ENCODE peak calls at places on chromosomes 16 and 17, in six cellular contexts. L is SK-N-SH, H is A549, U is ovary, Z is tibial nerve, O is HepG2. D is an unnamed sample.

GRCh38 chr17:512926-513325 is 160.3 kb upstream of the RPH3AL start:
- DNase-seq in L (peak; percentile 77), Z (no peak), O (no peak), H (no peak), U (no peak), D (no peak)

GRCh38 chr17:75088902-75089417 is 1.2 kb downstream of the SLC16A5 start:
- DNase-seq in Z (no peak), U (no peak), L (no peak), O (peak; percentile 57), H (peak; percentile 79), D (peak; percentile 50)

GRCh38 chr16:17260271-17260849 is 210.4 kb downstream of the XYLT1 start:
- DNase-seq in O (no peak), L (no peak), U (no peak), Z (no peak), H (no peak), D (no peak)

GRCh38 chr17:48456584-48456983 is 26.6 kb upstream of the SKAP1 start:
- DNase-seq in Z (no peak), O (no peak), U (no peak), L (no peak), H (peak; percentile 35), D (no peak)

GRCh38 chr17:45020354-45021138 is 30.9 kb downstream of the DCAKD start:
- DNase-seq in H (no peak), L (no peak), Z (peak; percentile 15), O (no peak), U (peak; percentile 57), D (peak; percentile 34)

GRCh38 chr16:11057696-11058345 is 113.5 kb downstream of the CLEC16A start:
- DNase-seq in H (no peak), L (no peak), Z (no peak), U (no peak), O (no peak), D (no peak)

GRCh38 chr16:53775821-53776431 is 72.0 kb downstream of the FTO start:
- DNase-seq in U (no peak), H (peak; percentile 88), O (peak; percentile 80), Z (peak; percentile 45), L (no peak), D (peak; percentile 44)

GRCh38 chr17:50053654-50053960 is 2.3 kb upstream of the ITGA3 start:
- DNase-seq in U (no peak), L (no peak), H (no peak), Z (no peak), O (no peak), D (no peak)

GRCh38 chr17:51610834-51611233 is 350.5 kb downstream of the UTP18 start:
- DNase-seq in U (no peak), O (no peak), H (no peak), L (no peak), Z (no peak), D (no peak)

GRCh38 chr17:50603340-50603739 is 31.3 kb upstream of the ABCC3 start:
- DNase-seq in H (peak; percentile 37), Z (no peak), O (peak; percentile 35), U (no peak), L (peak; percentile 76), D (no peak)

GRCh38 chr16:66457888-66458287 is 30.8 kb downstream of the BEAN1 start:
- DNase-seq in U (no peak), Z (no peak), O (no peak), L (no peak), H (peak; percentile 20), D (no peak)

GRCh38 chr16:74862743-74863244 is 88.2 kb upstream of the FA2H start:
- DNase-seq in H (peak; percentile 63), L (peak; percentile 71), U (no peak), O (peak; percentile 66), Z (peak; percentile 9), D (no peak)

GRCh38 chr16:84228321-84228838 is 11.4 kb downstream of the KCNG4 start:
- DNase-seq in H (peak; percentile 79), O (peak; percentile 19), L (peak; percentile 50), U (peak; percentile 81), Z (peak; percentile 78), D (peak; percentile 15)

GRCh38 chr16:82544378-82544777 is 82.4 kb upstream of the CDH13 start:
- DNase-seq in O (no peak), U (no peak), L (no peak), Z (no peak), H (no peak), D (no peak)

GRCh38 chr16:14264560-14264959 is 193.4 kb downstream of the MRTFB start:
- DNase-seq in U (no peak), H (no peak), Z (no peak), O (no peak), L (no peak), D (no peak)

GRCh38 chr17:74729866-74730265 is 7.2 kb upstream of the RAB37 start:
- DNase-seq in Z (no peak), H (no peak), O (no peak), U (no peak), L (no peak), D (no peak)

GRCh38 chr17:41324180-41325075 is 8.9 kb upstream of the KRTAP17-1 start:
- DNase-seq in Z (no peak), L (no peak), H (peak; percentile 48), U (no peak), O (peak; percentile 18), D (peak; percentile 27)

GRCh38 chr17:49707246-49707607 is 537 bp downstream of the SLC35B1 start:
- DNase-seq in Z (no peak), O (no peak), H (no peak), L (no peak), U (no peak), D (no peak)

GRCh38 chr16:82636485-82636884 is 9.7 kb downstream of the CDH13 start:
- DNase-seq in U (no peak), Z (no peak), H (no peak), L (no peak), O (no peak), D (no peak)

GRCh38 chr16:71780521-71781089 is 28.0 kb downstream of the AP1G1 start:
- DNase-seq in U (no peak), Z (no peak), L (no peak), O (no peak), H (no peak), D (no peak)
- TF ChIP-seq CTCF in U (no peak), Z (no peak), L (no peak), O (no peak), H (no peak), D (no peak)

DNA sequence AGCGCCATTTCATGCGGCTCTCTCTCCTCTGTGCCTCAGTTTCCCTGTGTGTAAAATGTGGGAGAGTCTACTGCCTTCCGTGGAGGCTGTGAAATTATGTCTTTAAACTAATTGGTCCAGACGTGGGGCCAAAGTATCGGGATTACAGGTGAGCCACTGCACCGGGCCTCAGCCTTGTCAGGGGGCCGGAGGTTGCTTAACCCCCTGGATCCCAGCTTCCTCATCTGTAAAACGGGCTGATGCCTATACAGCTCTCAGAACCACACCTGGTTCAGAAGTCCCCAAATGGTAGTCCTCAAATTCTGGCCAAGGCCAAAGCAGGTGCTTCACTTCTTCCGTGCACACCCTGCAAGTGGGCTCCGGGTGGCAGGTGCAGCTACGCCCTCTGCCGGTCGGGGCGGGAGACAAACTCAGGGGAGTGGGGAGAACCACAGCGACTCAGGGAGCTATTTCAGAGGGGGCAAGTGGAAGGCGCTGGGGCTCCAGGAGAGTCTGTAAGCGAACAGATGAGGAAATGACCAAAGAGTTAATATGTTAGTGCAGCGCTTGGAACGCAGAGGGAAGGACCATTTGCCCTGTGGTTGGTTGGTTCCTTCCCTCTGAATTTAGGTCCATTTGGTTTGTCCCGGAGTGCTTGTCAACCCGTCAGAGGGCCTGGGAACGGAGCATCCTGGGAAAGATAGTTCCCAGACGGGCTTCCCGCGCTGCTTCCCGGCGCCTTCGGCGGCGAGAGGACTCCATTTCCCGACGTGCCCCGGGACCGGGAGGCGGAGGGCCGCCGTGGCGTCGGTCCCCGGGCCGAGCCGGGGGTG is at the start of gene MGRN1:
- DNase-seq in H (peak; percentile 97), O (peak; percentile 93), L (peak; percentile 98), U (peak; percentile 95), Z (peak; percentile 88), D (peak; percentile 95)
- TF ChIP-seq EP300 in H (no peak), O (no peak), L (no peak), U (no peak), Z (peak; percentile 55), D (no peak)

GRCh38 chr16:56869513-56870270 is 4.7 kb downstream of the SLC12A3 start:
- DNase-seq in H (peak; percentile 80), O (peak; percentile 77), U (no peak), Z (no peak), L (no peak), D (peak; percentile 24)
- TF ChIP-seq CTCF in H (peak; percentile 35), O (peak; percentile 94), U (no peak), Z (no peak), L (peak; percentile 39), D (no peak)

GRCh38 chr16:24850289-24850931 is 4.6 kb downstream of the SLC5A11 start:
- DNase-seq in H (no peak), Z (no peak), O (no peak), U (no peak), L (no peak), D (no peak)
- TF ChIP-seq EP300 in H (no peak), Z (no peak), O (no peak), U (no peak), L (no peak), D (no peak)

GRCh38 chr17:66942453-66943264 is 21.8 kb upstream of the CACNG4 start:
- DNase-seq in L (no peak), Z (no peak), H (no peak), U (no peak), O (no peak), D (no peak)
- TF ChIP-seq CTCF in L (no peak), Z (no peak), H (no peak), U (no peak), O (peak; percentile 65), D (no peak)

GRCh38 chr16:16075463-16076399 is 126.3 kb downstream of the ABCC1 start:
- DNase-seq in O (no peak), H (no peak), L (no peak), Z (peak; percentile 59), U (peak; percentile 71), D (peak; percentile 39)
- TF ChIP-seq EP300 in O (no peak), H (no peak), L (no peak), Z (peak; percentile 51), U (no peak), D (no peak)

D was measured in transverse colon.